ENCODE peak calls at places on chromosomes 1 and 21, in eight cellular contexts. G, K, Y, I, P, X, B and F are unnamed samples.

GRCh38 chr1:225724251-225724650 is 53.4 kb upstream of the SRP9 start:
- DNase-seq in P (no peak), Y (no peak), G (no peak), B (no peak), X (no peak), K (no peak), I (no peak), F (no peak)

GRCh38 chr1:202049129-202049528 is 38.7 kb downstream of the ELF3 start:
- DNase-seq in Y (no peak), X (no peak), G (peak; percentile 70), K (no peak), B (no peak), I (no peak), P (no peak), F (no peak)

GRCh38 chr1:188517139-188517538 is 1688.4 kb downstream of the PLA2G4A start:
- DNase-seq in P (no peak), G (no peak), X (no peak), B (no peak), I (no peak), K (no peak), Y (no peak), F (peak; percentile 6)

GRCh38 chr21:45336870-45337269 is 49.2 kb upstream of the POFUT2 start:
- DNase-seq in X (no peak), P (no peak), G (no peak), K (peak; percentile 38), Y (no peak), B (peak; percentile 65), I (peak; percentile 43), F (no peak)

GRCh38 chr21:34801519-34802132 is 132.8 kb downstream of the CLIC6 start:
- DNase-seq in G (no peak), I (no peak), P (no peak), Y (no peak), X (no peak), B (no peak), K (no peak), F (no peak)

GRCh38 chr21:38300180-38300579 is 43.4 kb downstream of the KCNJ15 start:
- DNase-seq in Y (no peak), B (no peak), K (no peak), X (no peak), G (no peak), I (no peak), P (no peak), F (no peak)

GRCh38 chr1:198601936-198602889 is 36.6 kb upstream of the PTPRC start:
- DNase-seq in B (no peak), P (no peak), Y (no peak), I (no peak), K (no peak), X (no peak), G (no peak), F (no peak)

GRCh38 chr1:35488346-35488745 is 68.9 kb downstream of the KIAA0319L start:
- DNase-seq in X (no peak), P (no peak), G (no peak), B (no peak), Y (no peak), K (no peak), I (no peak), F (no peak)

GRCh38 chr1:117642963-117643362 is 37.1 kb downstream of the TENT5C start:
- DNase-seq in G (peak; percentile 10), Y (no peak), B (no peak), X (no peak), K (no peak), P (no peak), I (no peak), F (no peak)

GRCh38 chr1:38029081-38029681 is 16.6 kb downstream of the UTP11 start:
- DNase-seq in P (no peak), X (peak; percentile 39), G (no peak), K (no peak), I (peak; percentile 90), B (no peak), Y (no peak), F (no peak)

GRCh38 chr21:31557421-31557955 is 102.0 kb upstream of the SOD1 start:
- DNase-seq in G (no peak), X (no peak), P (peak; percentile 11), Y (no peak), I (peak; percentile 72), K (no peak), B (no peak), F (no peak)

GRCh38 chr1:149993181-149993580 is 17.3 kb downstream of the OTUD7B start:
- DNase-seq in I (no peak), P (no peak), X (no peak), B (no peak), K (no peak), Y (no peak), G (no peak), F (no peak)

GRCh38 chr1:234533034-234533571 is 54.1 kb upstream of the TARBP1 start:
- DNase-seq in G (peak; percentile 47), P (peak; percentile 78), I (no peak), X (peak; percentile 63), K (peak; percentile 58), Y (no peak), B (no peak), F (peak; percentile 56)

GRCh38 chr1:172449585-172450523 is 6.0 kb upstream of the PIGC start:
- DNase-seq in X (peak; percentile 51), I (peak; percentile 86), K (peak; percentile 50), G (peak; percentile 58), P (peak; percentile 88), Y (peak; percentile 66), B (peak; percentile 82), F (no peak)

GRCh38 chr1:183070923-183071618 is 47.9 kb downstream of the LAMC1 start:
- DNase-seq in B (no peak), I (no peak), X (no peak), K (no peak), Y (no peak), G (no peak), P (peak; percentile 44), F (no peak)

GRCh38 chr1:176857632-176858031 is 306.9 kb downstream of the ASTN1 start:
- DNase-seq in G (no peak), K (no peak), X (no peak), P (no peak), B (no peak), Y (no peak), I (no peak), F (no peak)

GRCh38 chr1:109266965-109267364 is 16.0 kb downstream of the PSRC1 start:
- DNase-seq in B (no peak), X (no peak), I (no peak), P (peak; percentile 31), Y (no peak), G (peak; percentile 3), K (no peak), F (no peak)

GRCh38 chr1:58753431-58753866 is 30.4 kb downstream of the JUN start:
- DNase-seq in X (no peak), K (no peak), B (no peak), P (no peak), G (no peak), I (no peak), Y (no peak), F (no peak)

GRCh38 chr1:58754056-58754613 is 29.7 kb downstream of the JUN start:
- DNase-seq in I (no peak), Y (no peak), P (peak; percentile 53), K (no peak), B (no peak), G (no peak), X (no peak), F (peak; percentile 21)

GRCh38 chr1:58754683-58755467 is 29.0 kb downstream of the JUN start:
- DNase-seq in I (no peak), G (no peak), Y (no peak), K (no peak), X (no peak), B (no peak), P (no peak), F (no peak)

GRCh38 chr1:58749646-58750045 is 34.2 kb downstream of the JUN start:
- DNase-seq in B (no peak), Y (no peak), I (no peak), P (no peak), K (no peak), G (no peak), X (no peak), F (no peak)

DNA sequence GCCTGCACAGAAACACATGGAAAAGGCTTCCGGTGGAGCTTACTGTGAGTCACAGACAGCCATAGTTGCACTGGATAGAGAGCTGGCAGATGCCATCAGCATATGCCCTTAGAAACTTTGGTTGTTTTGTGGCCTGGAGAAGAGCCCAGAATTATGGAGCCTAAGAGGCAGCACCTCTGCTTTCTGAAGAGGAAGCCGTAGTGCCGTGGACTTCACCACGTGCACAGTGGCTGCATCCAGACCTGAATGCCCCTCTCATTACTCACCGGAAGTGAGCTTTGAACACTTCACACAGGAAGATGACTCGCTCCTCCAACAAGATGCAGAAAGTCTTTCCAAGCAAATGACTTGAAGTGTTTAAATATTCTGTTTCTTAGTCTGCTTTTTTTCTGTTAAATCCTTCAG is 28.4 kb downstream of the JUN start:
- DNase-seq in X (peak; percentile 61), Y (peak; percentile 83), G (peak; percentile 51), I (no peak), P (peak; percentile 92), B (no peak), K (peak; percentile 28), F (peak; percentile 93)
- H3K4me3 ChIP-seq in X (no peak overlapping the region), Y (no peak overlapping the region), G (no peak overlapping the region), I (no peak overlapping the region), P (peak overlapping the region; percentile 34), B (no peak overlapping the region), K (peak overlapping the region; percentile 36), F (no peak overlapping the region)

DNA sequence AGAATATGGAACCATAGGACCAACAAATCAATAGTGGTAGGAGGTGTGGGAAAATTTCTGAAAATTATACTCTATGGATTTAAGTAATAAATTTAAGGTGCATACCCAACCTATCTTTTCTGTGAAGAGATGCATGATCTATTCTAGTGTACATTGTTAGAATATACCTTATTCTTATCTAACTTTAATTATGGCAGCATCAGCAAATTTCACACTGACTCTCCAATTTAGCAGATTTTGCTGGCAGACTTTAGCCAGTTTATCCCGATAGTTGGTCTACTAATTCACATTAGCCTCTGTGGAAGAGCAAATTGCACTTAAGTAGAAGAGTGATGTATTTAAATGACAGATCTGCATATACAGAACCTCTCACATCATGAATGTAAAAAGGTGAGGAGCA is 400.0 kb downstream of the PLA2G4A start:
- DNase-seq in X (no peak), B (no peak), Y (no peak), K (no peak), G (no peak), I (no peak), P (no peak), F (no peak)
- H3K4me3 ChIP-seq in X (no peak overlapping the region), B (no peak overlapping the region), Y (no peak overlapping the region), K (no peak overlapping the region), G (no peak overlapping the region), I (no peak overlapping the region), P (no peak overlapping the region), F (no peak overlapping the region)

DNA sequence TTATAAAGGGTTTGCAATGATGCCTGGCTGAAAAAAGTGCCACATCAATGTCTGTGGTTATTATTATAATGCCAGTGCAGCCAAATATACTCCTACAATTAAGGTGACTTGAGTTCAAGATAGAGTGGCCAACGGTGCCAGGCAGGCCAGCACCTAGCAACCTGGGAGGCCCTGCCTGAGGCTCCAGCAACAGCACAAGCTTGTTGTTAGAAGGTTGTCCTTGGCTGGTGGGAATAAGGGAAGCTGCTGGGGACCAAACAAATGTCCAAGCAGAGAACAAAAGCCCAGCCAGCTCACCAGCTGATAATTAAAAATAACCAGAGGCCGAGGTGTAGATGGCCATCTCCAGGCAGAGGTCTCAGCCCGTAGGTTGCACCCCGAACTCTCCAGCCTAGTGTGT is 2.0 kb downstream of the TMPRSS2 start:
- DNase-seq in I (no peak), G (no peak), P (no peak), K (no peak), B (no peak), Y (no peak), X (no peak), F (no peak)
- H3K4me3 ChIP-seq in I (peak overlapping the region; percentile 68), G (peak overlapping the region; percentile 61), P (no peak overlapping the region), K (no peak overlapping the region), B (peak overlapping the region; percentile 90), Y (peak overlapping the region; percentile 56), X (no peak overlapping the region), F (no peak overlapping the region)

GRCh38 chr1:19483261-19483660 is 2.1 kb downstream of the CAPZB start:
- DNase-seq in G (no peak), Y (no peak), X (no peak), B (no peak), P (no peak), I (no peak), K (no peak), F (no peak)
- H3K4me3 ChIP-seq in G (peak overlapping the region; percentile 99), Y (peak overlapping the region; percentile 95), X (no peak overlapping the region), B (no peak overlapping the region), P (peak overlapping the region; percentile 96), I (peak overlapping the region; percentile 90), K (peak overlapping the region; percentile 100), F (no peak overlapping the region)